ENCODE peak calls at places on chromosomes 7 and 10, in four cellular contexts. D is psoas muscle; T is CD4-positive, alpha-beta T cell; H is fibroblast of mammary gland. Z is an unnamed sample.

GRCh38 chr10:50585921-50586739 is 37.6 kb downstream of the SGMS1 start:
- DNase-seq in D (no peak), T (no peak), H (peak; percentile 79), Z (peak; percentile 83)

GRCh38 chr10:62708569-62708968 is 96.0 kb upstream of the ADO start:
- DNase-seq in D (no peak), T (no peak), H (no peak), Z (no peak)

GRCh38 chr7:107891619-107892366 is 810 bp downstream of the DLD start:
- DNase-seq in D (no peak), T (no peak), H (peak; percentile 40), Z (peak; percentile 10)

GRCh38 chr10:3805227-3805790 is 20.3 kb upstream of the KLF6 start:
- DNase-seq in D (no peak), T (no peak), H (peak; percentile 97), Z (peak; percentile 58)

GRCh38 chr7:99371376-99371920 is 3.1 kb upstream of the ARPC1B start:
- DNase-seq in D (no peak), T (no peak), H (no peak), Z (no peak)

GRCh38 chr10:2949221-2949947 is 118.0 kb upstream of the PFKP start:
- DNase-seq in D (no peak), T (no peak), H (no peak), Z (no peak)

GRCh38 chr10:23358357-23358756 is 13.8 kb upstream of the C10orf67 start:
- DNase-seq in D (no peak), T (no peak), H (peak; percentile 48), Z (no peak)

GRCh38 chr10:7121154-7121797 is 289.6 kb downstream of the SFMBT2 start:
- DNase-seq in D (peak; percentile 36), T (peak; percentile 58), H (peak; percentile 40), Z (peak; percentile 62)

GRCh38 chr10:22335204-22335956 is 9.9 kb upstream of the SPAG6 start:
- DNase-seq in D (peak; percentile 48), T (peak; percentile 65), H (peak; percentile 71), Z (no peak)

DNA sequence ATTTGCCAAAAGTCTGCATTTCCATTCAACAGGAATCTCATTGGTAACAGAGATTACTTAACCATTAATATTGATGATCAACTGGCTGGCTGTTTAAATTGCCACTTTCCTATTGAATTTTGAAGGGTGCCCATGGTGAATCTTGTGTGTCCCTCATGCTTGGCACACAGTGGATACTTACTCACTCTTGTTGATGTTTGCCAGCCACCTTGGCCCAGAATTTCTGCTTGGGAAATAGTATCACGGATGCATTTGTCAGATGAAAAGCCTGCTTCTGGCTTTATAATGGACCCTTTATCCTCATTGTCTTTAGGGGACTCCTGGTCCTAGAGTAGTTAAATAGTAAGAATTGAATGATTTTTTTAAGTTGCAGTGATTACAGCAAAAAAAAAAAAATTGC is 52.0 kb downstream of the MMRN2 start:
- DNase-seq in D (no peak), T (no peak), H (no peak), Z (no peak)
- TF ChIP-seq CTCF in D (no peak), T (no peak), H (no peak), Z (no peak)

GRCh38 chr7:20267482-20267881 is 50.3 kb upstream of the MACC1 start:
- DNase-seq in D (no peak), T (no peak), H (no peak), Z (no peak)
- TF ChIP-seq CTCF in D (no peak), T (no peak), H (no peak), Z (no peak)

GRCh38 chr7:26318921-26319320 is 27.3 kb downstream of the SNX10 start:
- DNase-seq in D (no peak), T (no peak), H (no peak), Z (no peak)
- TF ChIP-seq CTCF in D (no peak), T (no peak), H (no peak), Z (no peak)

GRCh38 chr10:11015371-11015934 is 2.2 kb upstream of the CELF2 start:
- DNase-seq in D (no peak), T (no peak), H (peak; percentile 52), Z (no peak)
- TF ChIP-seq CTCF in D (no peak), T (no peak), H (no peak), Z (no peak)

GRCh38 chr7:90595801-90596683 is at the start of gene CDK14:
- DNase-seq in D (peak; percentile 81), T (peak; percentile 12), H (peak; percentile 55), Z (peak; percentile 75)
- TF ChIP-seq CTCF in D (peak; percentile 50), T (no peak), H (peak; percentile 27), Z (peak; percentile 50)

DNA sequence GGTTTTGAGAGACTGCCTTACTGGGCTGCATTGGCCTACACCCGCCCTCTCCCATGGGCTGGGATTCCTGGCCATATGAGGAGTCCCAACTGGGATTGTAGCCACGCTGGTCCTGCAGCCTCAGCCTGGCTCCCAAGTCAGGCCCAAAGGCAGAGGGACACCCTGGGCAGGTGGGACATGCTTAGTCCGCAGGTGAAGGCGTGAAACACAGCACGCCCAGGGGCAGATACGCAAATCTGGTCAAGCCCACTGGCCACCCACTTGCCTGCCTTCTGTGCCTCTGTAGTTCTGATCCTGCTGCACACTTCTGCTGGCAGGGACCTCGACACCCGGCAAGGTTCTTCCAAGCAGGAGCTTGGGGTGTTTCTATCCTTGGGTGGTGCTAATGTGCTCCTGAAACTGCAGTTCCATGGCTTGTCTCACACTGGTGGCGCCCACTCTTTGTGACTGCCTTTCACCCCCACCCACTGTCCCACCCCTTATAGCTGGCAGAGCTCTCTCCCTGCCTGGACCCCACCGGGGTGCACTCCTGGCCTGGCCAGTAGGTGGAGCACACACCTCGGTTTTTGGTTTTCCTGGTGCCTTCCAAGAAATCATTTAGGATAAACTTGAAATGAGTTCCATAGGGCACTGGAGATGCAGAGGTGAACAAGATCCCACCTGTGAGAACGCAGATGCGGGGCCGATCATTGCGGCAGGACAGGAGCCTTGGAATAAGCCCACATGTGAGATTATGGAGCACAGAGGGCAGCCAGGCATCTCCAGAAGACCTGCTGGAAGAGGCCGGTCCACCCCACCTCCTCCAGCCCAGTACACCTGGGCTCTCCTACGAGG is 47.9 kb downstream of the MKI67 start:
- DNase-seq in D (no peak), T (peak; percentile 35), H (peak; percentile 51), Z (peak; percentile 50)
- TF ChIP-seq CTCF in D (peak; percentile 30), T (peak; percentile 70), H (peak; percentile 80), Z (peak; percentile 65)

DNA sequence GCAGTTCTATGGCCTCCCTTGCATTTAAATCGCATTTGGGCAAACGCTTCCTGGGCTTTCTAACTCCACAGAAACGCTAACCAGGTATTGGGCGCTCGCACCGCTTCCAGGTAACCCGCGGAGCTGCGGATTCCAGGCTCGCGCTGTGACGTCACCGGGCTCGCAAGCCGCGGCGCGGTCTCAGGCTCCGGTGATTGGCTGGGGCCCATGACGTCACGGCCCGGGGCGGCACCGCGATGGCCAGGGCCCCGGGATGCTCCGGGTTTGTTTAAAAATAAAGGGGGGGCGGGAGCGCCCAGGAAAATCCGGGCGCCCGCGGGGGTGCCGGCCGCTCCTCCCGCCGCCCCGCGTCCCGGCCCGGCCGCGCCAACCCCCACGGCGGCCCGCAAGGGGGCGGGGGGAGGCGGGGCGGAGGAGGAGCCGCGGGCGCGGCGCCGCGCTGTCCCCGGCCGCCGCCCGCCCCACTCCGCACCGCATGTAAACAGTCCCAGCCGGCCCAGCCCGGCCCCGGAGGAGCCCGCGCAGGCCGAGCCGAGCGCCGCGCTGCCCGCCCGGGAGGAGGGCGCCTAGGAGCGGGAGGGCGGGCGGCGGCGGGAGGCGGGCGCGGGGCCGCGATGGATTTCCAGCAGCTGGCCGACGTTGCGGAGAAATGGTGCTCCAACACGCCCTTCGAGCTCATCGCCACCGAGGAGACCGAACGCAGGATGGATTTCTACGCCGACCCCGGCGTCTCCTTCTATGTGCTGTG is at the start of gene MTURN:
- DNase-seq in D (peak; percentile 89), T (peak; percentile 86), H (peak; percentile 79), Z (peak; percentile 75)
- TF ChIP-seq CTCF in D (no peak), T (no peak), H (no peak), Z (no peak)

Z was measured in MCF 10A.